ENCODE peak calls at places on chromosomes 13 and 19, in nine cellular contexts. W, B, K, R, H, O, S, I and L are unnamed samples.

GRCh38 chr19:34173145-34173956 is 1.0 kb downstream of the LSM14A start:
- DNase-seq in W (peak), B (peak), K (peak), R (peak), H (peak), O (peak), S (peak), I (peak), L (peak)

GRCh38 chr19:6269101-6269886 is 10.5 kb downstream of the MLLT1 start:
- DNase-seq in W (no peak), B (no peak), K (no peak), R (no peak), H (no peak), O (no peak), S (no peak), I (no peak), L (no peak)

GRCh38 chr13:73266640-73267180 is 207.9 kb downstream of the KLF5 start:
- DNase-seq in W (no peak), B (no peak), K (no peak), R (no peak), H (no peak), O (no peak), S (no peak), I (no peak), L (no peak)

GRCh38 chr19:44992336-44993163 is 8.7 kb upstream of the RELB start:
- DNase-seq in W (no peak), B (no peak), K (no peak), R (no peak), H (no peak), O (no peak), S (no peak), I (no peak), L (no peak)

GRCh38 chr19:51089786-51090185 is 7.1 kb upstream of the KLK14 start:
- DNase-seq in W (no peak), B (no peak), K (no peak), R (no peak), H (no peak), O (no peak), S (no peak), I (no peak), L (no peak)

GRCh38 chr13:99991013-99991805 is 9.6 kb downstream of the ZIC2 start:
- DNase-seq in W (no peak), B (no peak), K (peak), R (no peak), H (no peak), O (peak), S (no peak), I (no peak), L (no peak)

GRCh38 chr13:111404746-111405145 is 84.3 kb downstream of the TEX29 start:
- DNase-seq in W (no peak), B (no peak), K (no peak), R (no peak), H (no peak), O (no peak), S (peak), I (no peak), L (no peak)

GRCh38 chr19:931860-932646 is 6.2 kb downstream of the ARID3A start:
- DNase-seq in W (no peak), B (no peak), K (no peak), R (no peak), H (no peak), O (no peak), S (no peak), I (no peak), L (no peak)

GRCh38 chr13:30870049-30870884 is 35.8 kb upstream of the MEDAG start:
- DNase-seq in W (peak), B (peak), K (no peak), R (peak), H (peak), O (peak), S (peak), I (no peak), L (peak)

GRCh38 chr13:55652657-55653056 is 1488.1 kb upstream of the PRR20A start:
- DNase-seq in W (no peak), B (no peak), K (no peak), R (no peak), H (no peak), O (peak), S (no peak), I (no peak), L (no peak)

GRCh38 chr13:99178636-99179035 is 22.0 kb upstream of the UBAC2 start:
- DNase-seq in W (no peak), B (no peak), K (no peak), R (no peak), H (no peak), O (no peak), S (no peak), I (peak), L (peak)

GRCh38 chr13:38687246-38688229 is 661 bp downstream of the FREM2 start:
- DNase-seq in W (no peak), B (no peak), K (peak), R (no peak), H (no peak), O (peak), S (no peak), I (no peak), L (no peak)

GRCh38 chr13:80888421-80888820 is 547.5 kb upstream of the SPRY2 start:
- DNase-seq in W (no peak), B (no peak), K (no peak), R (no peak), H (no peak), O (no peak), S (no peak), I (no peak), L (no peak)

GRCh38 chr19:52735734-52736133 is 890 bp upstream of the ZNF611 start:
- DNase-seq in W (peak), B (peak), K (no peak), R (no peak), H (peak), O (peak), S (peak), I (no peak), L (peak)

GRCh38 chr13:91567485-91568207 is 169.2 kb downstream of the GPC5 start:
- DNase-seq in W (no peak), B (no peak), K (no peak), R (no peak), H (no peak), O (no peak), S (no peak), I (no peak), L (no peak)

GRCh38 chr19:4268816-4269430 is 10.1 kb upstream of the SHD start:
- DNase-seq in W (no peak), B (no peak), K (no peak), R (no peak), H (no peak), O (no peak), S (no peak), I (no peak), L (no peak)

GRCh38 chr13:100549316-100549715 is 39.3 kb downstream of the GGACT start:
- DNase-seq in W (no peak), B (no peak), K (no peak), R (no peak), H (no peak), O (no peak), S (peak), I (no peak), L (no peak)

GRCh38 chr19:18655173-18655844 is 18.5 kb downstream of the KLHL26 start:
- DNase-seq in W (no peak), B (no peak), K (no peak), R (no peak), H (no peak), O (no peak), S (no peak), I (no peak), L (no peak)

GRCh38 chr13:92719868-92720267 is 506.7 kb upstream of the GPC6 start:
- DNase-seq in W (no peak), B (no peak), K (no peak), R (no peak), H (no peak), O (peak), S (no peak), I (no peak), L (no peak)

GRCh38 chr19:9009935-9010651 is at the start of gene MUC16:
- DNase-seq in W (no peak), B (no peak), K (no peak), R (no peak), H (no peak), O (peak), S (no peak), I (no peak), L (no peak)

GRCh38 chr13:33235078-33235477 is 50.5 kb downstream of the STARD13 start:
- DNase-seq in W (no peak), B (no peak), K (no peak), R (peak), H (no peak), O (no peak), S (no peak), I (no peak), L (no peak)

DNA sequence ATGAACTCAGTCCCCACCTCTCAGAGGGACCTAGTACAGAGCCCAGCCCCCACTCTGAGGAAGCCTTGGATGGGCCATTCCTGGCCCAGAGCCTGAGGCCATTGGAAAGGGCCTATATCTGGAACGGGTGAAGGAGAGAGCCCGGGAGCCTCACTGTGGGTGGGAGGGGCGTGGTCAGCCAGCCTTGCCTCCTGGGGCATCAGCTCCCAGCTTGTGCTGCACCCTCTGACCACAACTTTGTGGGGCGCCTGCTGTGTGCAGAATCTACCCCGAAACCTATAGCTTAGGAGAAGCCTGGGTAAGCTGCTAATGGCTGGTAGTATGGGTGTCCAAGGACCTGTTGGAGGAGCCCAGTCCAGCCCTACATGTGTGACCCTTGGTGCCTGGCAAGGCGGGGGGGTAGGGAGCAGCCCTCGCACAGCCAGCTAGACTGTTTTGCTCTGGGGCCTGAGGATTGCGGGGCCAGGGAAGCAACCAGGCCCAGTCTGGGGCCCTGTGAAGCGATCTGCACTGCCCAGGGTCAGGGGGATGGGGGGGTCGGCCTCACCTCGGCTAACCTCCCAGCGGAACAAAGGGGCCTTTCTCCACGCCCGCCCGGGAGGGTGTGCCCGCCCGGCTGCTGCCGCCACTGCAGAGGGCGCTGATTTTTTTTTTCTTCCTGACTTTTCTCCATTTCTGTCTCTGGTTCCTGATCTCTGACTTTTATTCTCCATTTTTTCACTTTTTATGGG is 42.3 kb downstream of the LYL1 start:
- DNase-seq in W (no peak), B (no peak), K (peak), R (no peak), H (peak), O (no peak), S (peak), I (no peak), L (no peak)
- H3K4me3 ChIP-seq in W (no peak), B (peak), K (no peak), R (no peak), H (peak), O (peak), S (peak), I (peak), L (peak)

GRCh38 chr13:110121312-110122083 is 185.5 kb downstream of the COL4A1 start:
- DNase-seq in W (no peak), B (no peak), K (no peak), R (no peak), H (no peak), O (no peak), S (no peak), I (no peak), L (no peak)

GRCh38 chr13:110125157-110125556 is 181.8 kb downstream of the COL4A1 start:
- DNase-seq in W (no peak), B (no peak), K (no peak), R (no peak), H (no peak), O (no peak), S (no peak), I (no peak), L (no peak)

GRCh38 chr13:110125613-110126272 is 181.2 kb downstream of the COL4A1 start:
- DNase-seq in W (no peak), B (no peak), K (no peak), R (no peak), H (no peak), O (no peak), S (no peak), I (no peak), L (no peak)

GRCh38 chr13:110124201-110124600 is 182.8 kb downstream of the COL4A1 start:
- DNase-seq in W (no peak), B (no peak), K (no peak), R (no peak), H (no peak), O (no peak), S (no peak), I (no peak), L (no peak)

GRCh38 chr13:110123041-110123809 is 183.7 kb downstream of the COL4A1 start:
- DNase-seq in W (no peak), B (no peak), K (no peak), R (no peak), H (no peak), O (no peak), S (no peak), I (no peak), L (no peak)
- H3K27ac ChIP-seq in W (no peak), B (no peak), K (no peak), R (no peak), H (no peak), O (no peak), S (no peak), I (no peak), L (no peak)

GRCh38 chr19:48987323-48987722 is 5.8 kb downstream of the GYS1 start:
- DNase-seq in W (no peak), B (no peak), K (no peak), R (no peak), H (no peak), O (no peak), S (no peak), I (no peak), L (no peak)
- TF ChIP-seq CTCF in W (no peak), B (no peak), K (no peak), R (no peak), H (no peak), O (peak), S (no peak), I (no peak), L (no peak)

GRCh38 chr19:55041627-55042343 is 3.7 kb upstream of the GP6 start:
- DNase-seq in W (peak), B (no peak), K (no peak), R (no peak), H (no peak), O (no peak), S (no peak), I (no peak), L (no peak)

GRCh38 chr19:55041244-55041626 is 3.2 kb upstream of the GP6 start:
- DNase-seq in W (no peak), B (no peak), K (no peak), R (no peak), H (no peak), O (no peak), S (no peak), I (no peak), L (no peak)

GRCh38 chr19:55042344-55042678 is 4.2 kb upstream of the GP6 start:
- DNase-seq in W (no peak), B (no peak), K (no peak), R (no peak), H (no peak), O (no peak), S (no peak), I (no peak), L (no peak)

GRCh38 chr19:55044286-55044685 is 6.2 kb upstream of the GP6 start:
- DNase-seq in W (no peak), B (no peak), K (no peak), R (no peak), H (no peak), O (no peak), S (no peak), I (no peak), L (no peak)

DNA sequence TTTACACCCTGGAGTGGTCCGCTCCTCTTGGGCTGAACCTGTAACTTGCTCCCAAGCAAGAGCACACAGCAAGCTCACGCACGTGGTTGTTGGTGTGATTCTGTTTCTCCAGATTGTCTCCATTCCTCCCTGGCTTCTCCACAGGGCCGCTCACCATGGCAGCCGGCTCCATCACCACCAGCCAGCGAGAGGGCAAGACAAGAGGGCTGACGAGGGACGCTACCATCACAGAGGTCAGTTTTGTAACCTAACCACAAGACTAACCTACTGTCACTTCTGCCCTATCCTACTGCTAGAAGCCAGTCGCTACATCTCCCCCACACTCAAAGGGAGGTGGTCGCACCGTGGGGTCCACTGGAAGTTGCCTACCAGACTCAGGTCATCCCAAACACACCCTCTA is 4.6 kb upstream of the GP6 start:
- DNase-seq in W (no peak), B (no peak), K (no peak), R (no peak), H (no peak), O (no peak), S (no peak), I (no peak), L (no peak)
- H3K4me3 ChIP-seq in W (no peak), B (no peak), K (no peak), R (no peak), H (no peak), O (no peak), S (no peak), I (no peak), L (no peak)

GRCh38 chr13:106524108-106524507 is 11.4 kb downstream of the EFNB2 start:
- DNase-seq in W (no peak), B (no peak), K (peak), R (no peak), H (no peak), O (no peak), S (no peak), I (no peak), L (no peak)
- H3K27ac ChIP-seq in W (no peak), B (no peak), K (no peak), R (no peak), H (no peak), O (no peak), S (no peak), I (no peak), L (no peak)

GRCh38 chr13:66546534-66547379 is 683.4 kb downstream of the PCDH9 start:
- DNase-seq in W (no peak), B (no peak), K (no peak), R (peak), H (no peak), O (no peak), S (no peak), I (no peak), L (no peak)

GRCh38 chr13:66547685-66548084 is 682.5 kb downstream of the PCDH9 start:
- DNase-seq in W (no peak), B (no peak), K (no peak), R (no peak), H (no peak), O (no peak), S (no peak), I (no peak), L (no peak)

GRCh38 chr13:66543780-66544179 is 686.4 kb downstream of the PCDH9 start:
- DNase-seq in W (no peak), B (no peak), K (no peak), R (no peak), H (no peak), O (peak), S (no peak), I (no peak), L (no peak)
- TF ChIP-seq CTCF in W (no peak), B (no peak), K (no peak), R (no peak), H (no peak), O (peak), S (no peak), I (no peak), L (no peak)

GRCh38 chr13:40109324-40109958 is 454.0 kb downstream of the COG6 start:
- DNase-seq in W (no peak), B (no peak), K (no peak), R (peak), H (no peak), O (no peak), S (no peak), I (no peak), L (no peak)
- H3K4me3 ChIP-seq in W (no peak), B (no peak), K (no peak), R (no peak), H (no peak), O (no peak), S (no peak), I (no peak), L (no peak)

GRCh38 chr19:17263712-17264640 is 569 bp downstream of the USHBP1 start:
- DNase-seq in W (no peak), B (no peak), K (no peak), R (no peak), H (no peak), O (no peak), S (no peak), I (no peak), L (no peak)

GRCh38 chr19:17266589-17266974 is 661 bp upstream of the BABAM1 start:
- DNase-seq in W (no peak), B (no peak), K (no peak), R (no peak), H (no peak), O (peak), S (no peak), I (no peak), L (no peak)

GRCh38 chr19:17264641-17264979 is at the start of gene USHBP1:
- DNase-seq in W (peak), B (no peak), K (no peak), R (no peak), H (no peak), O (peak), S (no peak), I (no peak), L (peak)

GRCh38 chr19:17266975-17267788 is at the start of gene BABAM1:
- DNase-seq in W (peak), B (peak), K (peak), R (peak), H (peak), O (peak), S (peak), I (peak), L (peak)

GRCh38 chr19:17266026-17266425 is 1.2 kb upstream of the BABAM1 start:
- DNase-seq in W (no peak), B (no peak), K (no peak), R (no peak), H (no peak), O (no peak), S (no peak), I (no peak), L (no peak)
- H3K27ac ChIP-seq in W (no peak), B (no peak), K (no peak), R (no peak), H (no peak), O (peak), S (no peak), I (no peak), L (no peak)